ENCODE peak calls at places on chromosomes 5 and 9, in four cellular contexts. T, H, M and S are unnamed samples.

GRCh38 chr9:125932012-125932411 is 184.8 kb downstream of the PBX3 start:
- DNase-seq in T (no peak), M (no peak), H (no peak), S (no peak)

GRCh38 chr9:111857555-111858211 is 38.9 kb upstream of the UGCG start:
- DNase-seq in H (no peak), T (no peak), M (no peak), S (no peak)

GRCh38 chr5:52837591-52838001 is 49.9 kb downstream of the ITGA1 start:
- DNase-seq in H (no peak), M (no peak), T (no peak), S (no peak)

GRCh38 chr5:65062684-65063083 is 294.0 kb downstream of the CWC27 start:
- DNase-seq in M (no peak), H (no peak), T (no peak), S (no peak)

GRCh38 chr9:92147854-92148184 is 32.6 kb upstream of the SPTLC1 start:
- DNase-seq in M (no peak), H (no peak), T (no peak), S (no peak)

GRCh38 chr5:19018822-19019221 is 969.2 kb downstream of the CDH18 start:
- DNase-seq in H (no peak), M (peak; percentile 7), T (no peak), S (no peak)

GRCh38 chr5:1535646-1536045 is 11.9 kb upstream of the LPCAT1 start:
- DNase-seq in M (no peak), H (no peak), T (no peak), S (no peak)

GRCh38 chr5:94908889-94909480 is 290.5 kb downstream of the SLF1 start:
- DNase-seq in M (peak; percentile 27), H (no peak), T (no peak), S (peak; percentile 1)

GRCh38 chr5:59079622-59080620 is 497.0 kb downstream of the RAB3C start:
- DNase-seq in T (no peak), H (no peak), M (no peak), S (no peak)

GRCh38 chr9:74500584-74500924 is 3.4 kb downstream of the RORB start:
- DNase-seq in T (no peak), H (no peak), M (no peak), S (no peak)

GRCh38 chr5:167587768-167588167 is 703.7 kb upstream of the WWC1 start:
- DNase-seq in H (no peak), T (no peak), M (no peak), S (no peak)

GRCh38 chr5:100902406-100903035 is 561 bp downstream of the ST8SIA4 start:
- DNase-seq in T (no peak), M (no peak), H (no peak), S (peak; percentile 43)

GRCh38 chr5:127754259-127754658 is 51.1 kb downstream of the CCDC192 start:
- DNase-seq in H (no peak), T (no peak), M (no peak), S (no peak)

GRCh38 chr9:118829334-118829733 is 539.9 kb downstream of the BRINP1 start:
- DNase-seq in H (no peak), T (no peak), M (no peak), S (no peak)

GRCh38 chr5:179275941-179276837 is 69.1 kb downstream of the ADAMTS2 start:
- DNase-seq in H (no peak), M (peak; percentile 39), T (no peak), S (no peak)

GRCh38 chr9:137970686-137971476 is 93.3 kb downstream of the CACNA1B start:
- DNase-seq in M (no peak), H (no peak), T (no peak), S (no peak)

GRCh38 chr5:151454166-151454565 is 6.8 kb downstream of the SLC36A1 start:
- DNase-seq in T (no peak), H (no peak), M (no peak), S (no peak)

GRCh38 chr9:76269789-76270188 is 124.4 kb downstream of the RFK start:
- DNase-seq in T (no peak), M (no peak), H (no peak), S (no peak)

GRCh38 chr9:136742640-136743391 is at the start of gene LCN10:
- DNase-seq in H (no peak), M (peak; percentile 80), T (no peak), S (no peak)

GRCh38 chr9:77647659-77648457 is at the start of gene GNA14:
- DNase-seq in H (peak; percentile 11), T (no peak), M (no peak), S (peak; percentile 28)

GRCh38 chr5:39580702-39581498 is 156.1 kb upstream of the DAB2 start:
- DNase-seq in T (no peak), H (no peak), M (no peak), S (no peak)

GRCh38 chr5:40394715-40395114 is 285.0 kb upstream of the PTGER4 start:
- DNase-seq in H (no peak), T (no peak), M (no peak), S (no peak)

GRCh38 chr9:110048473-110048975 is 159.4 kb downstream of the C9orf152 start:
- DNase-seq in T (peak; percentile 56), M (peak; percentile 66), H (peak; percentile 78), S (peak; percentile 82)

GRCh38 chr5:110086658-110087388 is 397.1 kb downstream of the MAN2A1 start:
- DNase-seq in T (no peak), M (no peak), H (no peak), S (no peak)

GRCh38 chr5:61450170-61450815 is 118.2 kb downstream of the ZSWIM6 start:
- DNase-seq in M (no peak), H (no peak), T (no peak), S (no peak)

GRCh38 chr5:180811012-180811622 is 8.5 kb upstream of the MGAT1 start:
- DNase-seq in H (no peak), T (no peak), M (no peak), S (peak; percentile 70)

GRCh38 chr5:135140805-135141204 is 106.8 kb upstream of the PITX1 start:
- DNase-seq in H (no peak), T (no peak), M (no peak), S (peak; percentile 64)

GRCh38 chr9:76996700-76997099 is 22.8 kb upstream of the FOXB2 start:
- DNase-seq in T (no peak), M (no peak), H (no peak), S (no peak)

GRCh38 chr5:91468643-91469422 is 85.7 kb upstream of the ARRDC3 start:
- DNase-seq in T (no peak), M (no peak), H (no peak), S (peak; percentile 2)

GRCh38 chr9:136095028-136095494 is at the start of gene NACC2:
- DNase-seq in M (peak; percentile 75), H (no peak), T (no peak), S (no peak)

GRCh38 chr5:96293966-96294886 is 138.8 kb downstream of the PCSK1 start:
- DNase-seq in M (no peak), T (no peak), H (no peak), S (no peak)

GRCh38 chr5:71865202-71865601 is 146.1 kb downstream of the CARTPT start:
- DNase-seq in T (no peak), H (no peak), M (no peak), S (no peak)

DNA sequence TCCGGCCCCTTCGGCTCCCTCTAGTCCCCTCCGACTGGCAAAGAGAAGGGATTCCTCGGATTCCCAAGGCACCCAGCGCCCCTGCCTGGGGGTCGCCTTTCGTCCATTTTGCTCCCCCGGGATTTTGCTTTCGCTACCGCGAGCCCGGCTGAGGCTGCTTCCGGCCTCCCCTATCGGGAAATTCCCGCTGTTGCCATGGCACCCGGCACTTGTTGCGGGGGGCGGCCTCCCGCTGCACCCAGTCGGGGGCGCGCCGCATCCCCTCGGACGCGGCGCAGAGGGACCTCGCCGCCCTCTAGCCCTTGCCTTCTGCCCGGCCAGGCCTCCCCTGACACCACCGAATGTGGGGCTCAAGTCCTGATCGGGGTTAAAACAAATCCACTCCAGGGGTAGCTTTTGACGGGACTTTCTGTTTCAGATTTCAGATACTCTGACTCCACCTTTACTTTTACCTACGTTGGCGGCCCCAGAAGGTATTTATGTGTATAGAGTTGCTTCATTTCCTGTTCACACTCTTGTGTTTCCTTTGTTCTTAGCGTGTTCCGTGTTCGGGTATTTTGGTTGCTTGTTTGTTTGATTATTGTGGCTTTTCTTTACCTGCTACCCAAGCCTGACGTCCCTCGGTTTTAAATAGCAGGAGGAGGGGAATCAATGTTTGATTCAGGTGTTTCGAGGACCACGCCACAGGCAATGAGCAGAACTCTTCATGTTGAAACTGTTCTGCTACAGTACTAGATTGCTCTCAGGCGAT is 1.4 kb downstream of the PARP8 start:
- DNase-seq in H (peak; percentile 39), T (peak; percentile 55), M (no peak), S (no peak)
- TF ChIP-seq SPI1 in H (no peak), T (no peak), M (no peak), S (no peak)

GRCh38 chr9:37840560-37841194 is 40.1 kb downstream of the DCAF10 start:
- DNase-seq in M (peak; percentile 34), H (no peak), T (no peak), S (no peak)

GRCh38 chr9:37835821-37836220 is 35.2 kb downstream of the DCAF10 start:
- DNase-seq in T (no peak), M (no peak), H (no peak), S (no peak)

GRCh38 chr9:37839491-37840461 is 39.2 kb downstream of the DCAF10 start:
- DNase-seq in H (no peak), M (peak; percentile 37), T (no peak), S (no peak)

GRCh38 chr9:37836386-37836785 is 35.8 kb downstream of the DCAF10 start:
- DNase-seq in M (no peak), H (peak; percentile 32), T (peak; percentile 44), S (no peak)
- TF ChIP-seq SPI1 in M (no peak), H (peak; percentile 12), T (no peak), S (no peak)

GRCh38 chr5:149498724-149499336 is 52.4 kb downstream of the CSNK1A1 start:
- DNase-seq in M (no peak), H (no peak), T (no peak), S (no peak)
- TF ChIP-seq SPI1 in M (no peak), H (no peak), T (no peak), S (no peak)

GRCh38 chr5:57445006-57445714 is 37.5 kb downstream of the ACTBL2 start:
- DNase-seq in H (no peak), M (no peak), T (no peak), S (no peak)

GRCh38 chr5:57439601-57440000 is 43.0 kb downstream of the ACTBL2 start:
- DNase-seq in H (no peak), T (no peak), M (no peak), S (no peak)

GRCh38 chr5:57438162-57438561 is 44.4 kb downstream of the ACTBL2 start:
- DNase-seq in H (no peak), T (no peak), M (no peak), S (no peak)

GRCh38 chr5:57442080-57442839 is 40.4 kb downstream of the ACTBL2 start:
- DNase-seq in T (no peak), H (no peak), M (no peak), S (no peak)

DNA sequence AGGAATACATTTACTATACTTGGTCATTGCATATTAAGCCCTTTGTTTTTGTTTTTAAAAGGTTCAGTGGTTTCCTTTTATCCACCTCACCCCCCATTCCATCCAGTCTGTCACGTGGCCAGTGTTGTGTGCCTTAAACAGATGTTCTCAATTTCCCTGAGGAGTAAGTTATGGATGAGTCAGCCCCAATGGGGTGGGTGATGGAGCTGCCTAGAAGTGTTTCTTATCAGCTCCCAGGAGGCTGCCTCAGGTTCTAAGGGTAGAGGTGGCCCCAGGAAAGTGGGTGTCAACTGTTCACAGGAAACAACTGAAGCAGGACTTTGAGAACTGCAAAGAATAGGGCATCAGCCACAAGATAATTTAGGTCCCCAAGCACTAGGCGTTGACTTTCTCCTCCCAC is 41.1 kb downstream of the ACTBL2 start:
- DNase-seq in H (no peak), M (peak; percentile 77), T (no peak), S (no peak)
- TF ChIP-seq SPI1 in H (no peak), M (no peak), T (no peak), S (no peak)